ENCODE peak calls at places on chromosomes 6 and 20, in seven cellular contexts. One of them, this sample, is unnamed.

GRCh38 chr6:7108964-7109836 is 1.4 kb downstream of the RREB1 start:
- DNase-seq in AG09319: no peak
- DNase-seq in B cell: no peak
- DNase-seq in OCI-LY7: peak
- DNase-seq in CD8-positive, alpha-beta T cell: peak
- DNase-seq in uterus: peak
- DNase-seq in CD4-positive, alpha-beta T cell: no peak
- DNase-seq in this sample: peak

GRCh38 chr6:48840896-48841295 is 622.2 kb downstream of the MMUT start:
- DNase-seq in uterus: no peak
- DNase-seq in B cell: no peak
- DNase-seq in AG09319: no peak
- DNase-seq in CD8-positive, alpha-beta T cell: no peak
- DNase-seq in OCI-LY7: no peak
- DNase-seq in CD4-positive, alpha-beta T cell: no peak
- DNase-seq in this sample: no peak

GRCh38 chr6:43964659-43965570 is 162.3 kb downstream of the MRPL14 start:
- DNase-seq in OCI-LY7: no peak
- DNase-seq in uterus: no peak
- DNase-seq in AG09319: no peak
- DNase-seq in CD4-positive, alpha-beta T cell: no peak
- DNase-seq in B cell: no peak
- DNase-seq in CD8-positive, alpha-beta T cell: peak
- DNase-seq in this sample: no peak

GRCh38 chr20:5835234-5835845 is 85.1 kb downstream of the SHLD1 start:
- DNase-seq in AG09319: no peak
- DNase-seq in CD4-positive, alpha-beta T cell: no peak
- DNase-seq in uterus: no peak
- DNase-seq in OCI-LY7: no peak
- DNase-seq in B cell: no peak
- DNase-seq in CD8-positive, alpha-beta T cell: no peak
- DNase-seq in this sample: no peak

GRCh38 chr6:4658486-4658885 is 117.7 kb upstream of the CDYL start:
- DNase-seq in AG09319: no peak
- DNase-seq in OCI-LY7: no peak
- DNase-seq in CD8-positive, alpha-beta T cell: peak
- DNase-seq in uterus: no peak
- DNase-seq in B cell: no peak
- DNase-seq in CD4-positive, alpha-beta T cell: no peak
- DNase-seq in this sample: no peak

GRCh38 chr20:51533291-51534172 is 9.0 kb downstream of the NFATC2 start:
- DNase-seq in OCI-LY7: no peak
- DNase-seq in B cell: no peak
- DNase-seq in AG09319: no peak
- DNase-seq in CD4-positive, alpha-beta T cell: no peak
- DNase-seq in uterus: no peak
- DNase-seq in CD8-positive, alpha-beta T cell: no peak
- DNase-seq in this sample: no peak

GRCh38 chr20:34525709-34526416 is 9.6 kb downstream of the DYNLRB1 start:
- DNase-seq in B cell: no peak
- DNase-seq in uterus: peak
- DNase-seq in OCI-LY7: no peak
- DNase-seq in AG09319: peak
- DNase-seq in CD8-positive, alpha-beta T cell: peak
- DNase-seq in CD4-positive, alpha-beta T cell: no peak
- DNase-seq in this sample: no peak

GRCh38 chr6:5752282-5752681 is 254.4 kb downstream of the NRN1 start:
- DNase-seq in CD4-positive, alpha-beta T cell: no peak
- DNase-seq in AG09319: peak
- DNase-seq in OCI-LY7: no peak
- DNase-seq in uterus: no peak
- DNase-seq in CD8-positive, alpha-beta T cell: no peak
- DNase-seq in B cell: peak
- DNase-seq in this sample: no peak

GRCh38 chr6:52598123-52598823 is 21.4 kb upstream of the TRAM2 start:
- DNase-seq in AG09319: no peak
- DNase-seq in OCI-LY7: peak
- DNase-seq in B cell: peak
- DNase-seq in CD4-positive, alpha-beta T cell: no peak
- DNase-seq in CD8-positive, alpha-beta T cell: no peak
- DNase-seq in uterus: peak
- DNase-seq in this sample: no peak

GRCh38 chr6:96522469-96523009 is 933 bp downstream of the UFL1 start:
- DNase-seq in B cell: no peak
- DNase-seq in OCI-LY7: peak
- DNase-seq in CD4-positive, alpha-beta T cell: no peak
- DNase-seq in AG09319: no peak
- DNase-seq in CD8-positive, alpha-beta T cell: no peak
- DNase-seq in uterus: no peak
- DNase-seq in this sample: no peak

GRCh38 chr6:11143394-11144371 is 32.2 kb upstream of the ERVFRD-1 start:
- DNase-seq in CD8-positive, alpha-beta T cell: no peak
- DNase-seq in AG09319: peak
- DNase-seq in B cell: no peak
- DNase-seq in uterus: peak
- DNase-seq in OCI-LY7: no peak
- DNase-seq in CD4-positive, alpha-beta T cell: no peak
- DNase-seq in this sample: no peak

GRCh38 chr6:152301021-152301805 is 335.9 kb downstream of the SYNE1 start:
- DNase-seq in CD8-positive, alpha-beta T cell: no peak
- DNase-seq in uterus: no peak
- DNase-seq in OCI-LY7: no peak
- DNase-seq in CD4-positive, alpha-beta T cell: no peak
- DNase-seq in AG09319: peak
- DNase-seq in B cell: no peak
- DNase-seq in this sample: no peak

GRCh38 chr6:170512249-170512648 is 40.9 kb downstream of the PSMB1 start:
- DNase-seq in OCI-LY7: no peak
- DNase-seq in CD8-positive, alpha-beta T cell: no peak
- DNase-seq in uterus: no peak
- DNase-seq in B cell: no peak
- DNase-seq in CD4-positive, alpha-beta T cell: no peak
- DNase-seq in AG09319: no peak
- DNase-seq in this sample: no peak

GRCh38 chr20:35443003-35443402 is 5.0 kb upstream of the GDF5 start:
- DNase-seq in CD8-positive, alpha-beta T cell: no peak
- DNase-seq in B cell: no peak
- DNase-seq in OCI-LY7: no peak
- DNase-seq in uterus: no peak
- DNase-seq in CD4-positive, alpha-beta T cell: no peak
- DNase-seq in AG09319: no peak
- DNase-seq in this sample: no peak

GRCh38 chr6:44263357-44264100 is 1.8 kb downstream of the NFKBIE start:
- DNase-seq in B cell: peak
- DNase-seq in CD8-positive, alpha-beta T cell: no peak
- DNase-seq in OCI-LY7: peak
- DNase-seq in uterus: no peak
- DNase-seq in AG09319: no peak
- DNase-seq in CD4-positive, alpha-beta T cell: no peak
- DNase-seq in this sample: no peak

GRCh38 chr6:30554962-30555361 is 1.3 kb downstream of the GNL1 start:
- DNase-seq in uterus: no peak
- DNase-seq in CD4-positive, alpha-beta T cell: no peak
- DNase-seq in B cell: no peak
- DNase-seq in CD8-positive, alpha-beta T cell: no peak
- DNase-seq in AG09319: no peak
- DNase-seq in OCI-LY7: no peak
- DNase-seq in this sample: no peak

GRCh38 chr6:167970236-167970635 is 27.2 kb upstream of the KIF25 start:
- DNase-seq in AG09319: no peak
- DNase-seq in B cell: no peak
- DNase-seq in uterus: no peak
- DNase-seq in CD4-positive, alpha-beta T cell: no peak
- DNase-seq in CD8-positive, alpha-beta T cell: no peak
- DNase-seq in OCI-LY7: no peak
- DNase-seq in this sample: no peak

GRCh38 chr6:42963855-42964605 is 3.5 kb downstream of the GNMT start:
- DNase-seq in CD4-positive, alpha-beta T cell: no peak
- DNase-seq in CD8-positive, alpha-beta T cell: no peak
- DNase-seq in OCI-LY7: peak
- DNase-seq in AG09319: no peak
- DNase-seq in B cell: no peak
- DNase-seq in uterus: no peak
- DNase-seq in this sample: no peak

GRCh38 chr6:40640591-40641293 is 53.6 kb upstream of the LRFN2 start:
- DNase-seq in AG09319: no peak
- DNase-seq in B cell: no peak
- DNase-seq in CD4-positive, alpha-beta T cell: no peak
- DNase-seq in uterus: peak
- DNase-seq in CD8-positive, alpha-beta T cell: peak
- DNase-seq in OCI-LY7: no peak
- DNase-seq in this sample: no peak

GRCh38 chr6:152170702-152171667 is 363.5 kb downstream of the ESR1 start:
- DNase-seq in B cell: no peak
- DNase-seq in OCI-LY7: no peak
- DNase-seq in CD8-positive, alpha-beta T cell: no peak
- DNase-seq in uterus: no peak
- DNase-seq in AG09319: no peak
- DNase-seq in CD4-positive, alpha-beta T cell: no peak
- DNase-seq in this sample: no peak

GRCh38 chr6:43856005-43856765 is 86.2 kb downstream of the VEGFA start:
- DNase-seq in uterus: no peak
- DNase-seq in B cell: no peak
- DNase-seq in CD4-positive, alpha-beta T cell: no peak
- DNase-seq in AG09319: no peak
- DNase-seq in CD8-positive, alpha-beta T cell: no peak
- DNase-seq in OCI-LY7: no peak
- DNase-seq in this sample: no peak

GRCh38 chr20:62561182-62561581 is 81.1 kb upstream of the SLCO4A1 start:
- DNase-seq in CD4-positive, alpha-beta T cell: no peak
- DNase-seq in OCI-LY7: peak
- DNase-seq in CD8-positive, alpha-beta T cell: no peak
- DNase-seq in AG09319: no peak
- DNase-seq in uterus: no peak
- DNase-seq in B cell: no peak
- DNase-seq in this sample: no peak

GRCh38 chr6:63448229-63448628 is 124.1 kb upstream of the LOC128125822 start:
- DNase-seq in B cell: no peak
- DNase-seq in uterus: no peak
- DNase-seq in OCI-LY7: no peak
- DNase-seq in CD4-positive, alpha-beta T cell: no peak
- DNase-seq in AG09319: no peak
- DNase-seq in CD8-positive, alpha-beta T cell: no peak
- DNase-seq in this sample: no peak

GRCh38 chr6:52539607-52540006 is 37.3 kb downstream of the TRAM2 start:
- DNase-seq in AG09319: no peak
- DNase-seq in uterus: no peak
- DNase-seq in CD8-positive, alpha-beta T cell: no peak
- DNase-seq in OCI-LY7: no peak
- DNase-seq in B cell: no peak
- DNase-seq in CD4-positive, alpha-beta T cell: no peak
- DNase-seq in this sample: no peak

GRCh38 chr20:8144282-8145245 is 12.5 kb downstream of the PLCB1 start:
- DNase-seq in CD4-positive, alpha-beta T cell: no peak
- DNase-seq in CD8-positive, alpha-beta T cell: no peak
- DNase-seq in OCI-LY7: no peak
- DNase-seq in B cell: no peak
- DNase-seq in uterus: no peak
- DNase-seq in AG09319: peak
- DNase-seq in this sample: no peak

GRCh38 chr20:58433759-58434158 is 44.7 kb downstream of the VAPB start:
- DNase-seq in AG09319: no peak
- DNase-seq in B cell: no peak
- DNase-seq in CD8-positive, alpha-beta T cell: no peak
- DNase-seq in OCI-LY7: no peak
- DNase-seq in uterus: no peak
- DNase-seq in CD4-positive, alpha-beta T cell: no peak
- DNase-seq in this sample: no peak

GRCh38 chr20:23091741-23092408 is 5.8 kb upstream of the CD93 start:
- DNase-seq in uterus: no peak
- DNase-seq in OCI-LY7: no peak
- DNase-seq in CD4-positive, alpha-beta T cell: no peak
- DNase-seq in B cell: no peak
- DNase-seq in CD8-positive, alpha-beta T cell: no peak
- DNase-seq in AG09319: no peak
- DNase-seq in this sample: no peak

GRCh38 chr6:56956481-56956880 is 1.6 kb downstream of the BEND6 start:
- DNase-seq in uterus: no peak
- DNase-seq in CD8-positive, alpha-beta T cell: no peak
- DNase-seq in OCI-LY7: no peak
- DNase-seq in AG09319: no peak
- DNase-seq in CD4-positive, alpha-beta T cell: no peak
- DNase-seq in B cell: no peak
- DNase-seq in this sample: no peak

GRCh38 chr20:11982958-11983470 is 65.3 kb downstream of the BTBD3 start:
- DNase-seq in CD4-positive, alpha-beta T cell: no peak
- DNase-seq in B cell: no peak
- DNase-seq in CD8-positive, alpha-beta T cell: no peak
- DNase-seq in OCI-LY7: no peak
- DNase-seq in AG09319: no peak
- DNase-seq in uterus: no peak
- DNase-seq in this sample: no peak

GRCh38 chr6:33851959-33852358 is 48.2 kb upstream of the MLN start:
- DNase-seq in AG09319: no peak
- DNase-seq in CD4-positive, alpha-beta T cell: no peak
- DNase-seq in uterus: no peak
- DNase-seq in B cell: no peak
- DNase-seq in CD8-positive, alpha-beta T cell: no peak
- DNase-seq in OCI-LY7: no peak
- DNase-seq in this sample: no peak
- TF ChIP-seq CTCF in AG09319: peak
- TF ChIP-seq CTCF in CD4-positive, alpha-beta T cell: peak
- TF ChIP-seq CTCF in uterus: peak
- TF ChIP-seq CTCF in B cell: no peak
- TF ChIP-seq CTCF in CD8-positive, alpha-beta T cell: no peak
- TF ChIP-seq CTCF in OCI-LY7: peak
- TF ChIP-seq CTCF in this sample: peak

GRCh38 chr20:32823078-32823477 is 3.3 kb downstream of the MAPRE1 start:
- DNase-seq in uterus: no peak
- DNase-seq in OCI-LY7: no peak
- DNase-seq in B cell: no peak
- DNase-seq in AG09319: no peak
- DNase-seq in CD4-positive, alpha-beta T cell: no peak
- DNase-seq in CD8-positive, alpha-beta T cell: no peak
- DNase-seq in this sample: no peak
- TF ChIP-seq CTCF in uterus: no peak
- TF ChIP-seq CTCF in OCI-LY7: no peak
- TF ChIP-seq CTCF in B cell: no peak
- TF ChIP-seq CTCF in AG09319: no peak
- TF ChIP-seq CTCF in CD4-positive, alpha-beta T cell: no peak
- TF ChIP-seq CTCF in CD8-positive, alpha-beta T cell: no peak
- TF ChIP-seq CTCF in this sample: no peak

GRCh38 chr6:90343581-90343980 is 46.9 kb upstream of the BACH2 start:
- DNase-seq in OCI-LY7: no peak
- DNase-seq in CD8-positive, alpha-beta T cell: no peak
- DNase-seq in CD4-positive, alpha-beta T cell: no peak
- DNase-seq in B cell: no peak
- DNase-seq in uterus: no peak
- DNase-seq in AG09319: no peak
- DNase-seq in this sample: no peak
- TF ChIP-seq CTCF in OCI-LY7: no peak
- TF ChIP-seq CTCF in CD8-positive, alpha-beta T cell: no peak
- TF ChIP-seq CTCF in CD4-positive, alpha-beta T cell: no peak
- TF ChIP-seq CTCF in B cell: no peak
- TF ChIP-seq CTCF in uterus: no peak
- TF ChIP-seq CTCF in AG09319: no peak
- TF ChIP-seq CTCF in this sample: no peak

DNA sequence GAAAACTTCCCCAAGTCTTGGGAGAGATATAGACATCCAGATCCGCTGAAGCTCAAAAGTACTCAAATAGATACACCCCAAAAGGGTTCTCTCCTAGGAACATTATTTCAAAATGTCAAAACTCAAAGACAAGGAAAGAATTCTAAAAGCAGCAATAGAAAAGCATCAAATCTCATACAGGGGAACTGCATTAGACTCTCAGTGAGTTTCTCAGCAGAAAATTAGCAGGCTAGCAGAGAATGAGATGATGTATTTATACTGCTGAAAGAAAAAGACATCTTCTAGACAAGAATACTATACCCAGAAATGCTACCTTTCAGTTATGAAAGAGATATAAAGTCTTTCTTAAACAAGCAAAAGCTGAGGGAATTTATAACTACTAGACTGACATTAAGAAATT is 75.5 kb upstream of the RIMS1 start:
- DNase-seq in uterus: no peak
- DNase-seq in CD8-positive, alpha-beta T cell: no peak
- DNase-seq in AG09319: no peak
- DNase-seq in OCI-LY7: no peak
- DNase-seq in B cell: no peak
- DNase-seq in CD4-positive, alpha-beta T cell: no peak
- DNase-seq in this sample: no peak
- TF ChIP-seq CTCF in uterus: no peak
- TF ChIP-seq CTCF in CD8-positive, alpha-beta T cell: no peak
- TF ChIP-seq CTCF in AG09319: no peak
- TF ChIP-seq CTCF in OCI-LY7: no peak
- TF ChIP-seq CTCF in B cell: no peak
- TF ChIP-seq CTCF in CD4-positive, alpha-beta T cell: no peak
- TF ChIP-seq CTCF in this sample: no peak